ENCODE peak calls at places on chromosomes 1 and 21, in seven cellular contexts. B is NCI-H1417, K is HS-5, N is left kidney, T is tibial artery, M is mucosa of gallbladder, H is cerebellum. Z is an unnamed sample.

GRCh38 chr1:63920154-63921117 is 146.6 kb downstream of the ROR1 start:
- DNase-seq in B (no peak), K (peak; percentile 85), N (no peak), T (no peak), M (peak; percentile 22), H (no peak), Z (no peak)

GRCh38 chr1:240031009-240031408 is 60.7 kb upstream of the FMN2 start:
- DNase-seq in B (no peak), K (peak; percentile 97), N (peak; percentile 21), T (no peak), M (no peak), H (no peak), Z (no peak)

GRCh38 chr1:59150537-59151386 is 146.1 kb upstream of the FGGY start:
- DNase-seq in B (peak; percentile 20), K (peak; percentile 99), N (peak; percentile 72), T (peak; percentile 87), M (peak; percentile 73), H (no peak), Z (no peak)

GRCh38 chr1:29639741-29640427 is 403.6 kb downstream of the PTPRU start:
- DNase-seq in B (no peak), K (peak; percentile 36), N (no peak), T (no peak), M (peak; percentile 5), H (no peak), Z (peak; percentile 50)

GRCh38 chr1:116099379-116099778 is 11.8 kb upstream of the MAB21L3 start:
- DNase-seq in B (no peak), K (no peak), N (no peak), T (no peak), M (no peak), H (no peak), Z (no peak)

GRCh38 chr21:25313891-25314646 is 293.2 kb downstream of the MRPL39 start:
- DNase-seq in B (peak; percentile 83), K (peak; percentile 53), N (no peak), T (no peak), M (no peak), H (no peak), Z (no peak)

GRCh38 chr1:30380625-30380984 is 342.8 kb downstream of the MATN1 start:
- DNase-seq in B (no peak), K (peak; percentile 0), N (no peak), T (no peak), M (no peak), H (no peak), Z (no peak)

GRCh38 chr1:162056043-162056442 is 13.4 kb upstream of the NOS1AP start:
- DNase-seq in B (peak; percentile 87), K (no peak), N (peak; percentile 91), T (peak; percentile 53), M (peak; percentile 63), H (peak; percentile 82), Z (no peak)

GRCh38 chr1:11044086-11044848 is 2.8 kb downstream of the MASP2 start:
- DNase-seq in B (no peak), K (no peak), N (no peak), T (no peak), M (no peak), H (no peak), Z (no peak)

GRCh38 chr1:156809711-156810366 is 6.8 kb downstream of the SH2D2A start:
- DNase-seq in B (no peak), K (no peak), N (no peak), T (no peak), M (no peak), H (no peak), Z (no peak)

GRCh38 chr1:157641177-157641576 is 43.3 kb upstream of the FCRL4 start:
- DNase-seq in B (no peak), K (no peak), N (no peak), T (no peak), M (no peak), H (no peak), Z (no peak)

GRCh38 chr21:45219517-45219916 is 68.2 kb downstream of the POFUT2 start:
- DNase-seq in B (no peak), K (no peak), N (no peak), T (no peak), M (no peak), H (no peak), Z (no peak)

GRCh38 chr1:221961532-221962292 is 219.8 kb upstream of the DUSP10 start:
- DNase-seq in B (no peak), K (peak; percentile 53), N (no peak), T (no peak), M (peak; percentile 18), H (no peak), Z (no peak)

GRCh38 chr1:54069792-54070548 is 16.6 kb downstream of the TCEANC2 start:
- DNase-seq in B (peak; percentile 75), K (peak; percentile 47), N (peak; percentile 76), T (no peak), M (no peak), H (peak; percentile 79), Z (no peak)

GRCh38 chr1:189158155-189158554 is 1319.5 kb downstream of the BRINP3 start:
- DNase-seq in B (no peak), K (no peak), N (no peak), T (no peak), M (no peak), H (no peak), Z (no peak)

GRCh38 chr21:37916795-37917142 is 512 bp upstream of the KCNJ6 start:
- DNase-seq in B (peak; percentile 60), K (no peak), N (peak; percentile 69), T (no peak), M (no peak), H (peak; percentile 35), Z (no peak)

GRCh38 chr1:236692722-236693121 is 6.4 kb downstream of the ACTN2 start:
- DNase-seq in B (no peak), K (no peak), N (peak; percentile 46), T (no peak), M (no peak), H (no peak), Z (no peak)

GRCh38 chr1:154407021-154407865 is 2.1 kb downstream of the IL6R start:
- DNase-seq in B (no peak), K (no peak), N (no peak), T (no peak), M (no peak), H (no peak), Z (no peak)

GRCh38 chr1:226884116-226884515 is 13.7 kb downstream of the PSEN2 start:
- DNase-seq in B (no peak), K (no peak), N (no peak), T (no peak), M (no peak), H (no peak), Z (no peak)

GRCh38 chr1:76763678-76764077 is 103.6 kb upstream of the ST6GALNAC5 start:
- DNase-seq in B (no peak), K (no peak), N (no peak), T (no peak), M (no peak), H (no peak), Z (no peak)

GRCh38 chr1:46001087-46001785 is 131.2 kb downstream of the PIK3R3 start:
- DNase-seq in B (no peak), K (no peak), N (no peak), T (no peak), M (no peak), H (no peak), Z (no peak)

Z was measured in type B pancreatic cell.